ENCODE peak calls at places on chromosomes 1 and 21, in six cellular contexts. A is endothelial cell of umbilical vein, C is pancreas, F is GM23338, T is tibial nerve, R is small intestine. L is an unnamed sample.

GRCh38 chr1:94335950-94336349 is 82.2 kb upstream of the ABCD3 start:
- DNase-seq in A (peak; percentile 94), C (peak; percentile 80), F (peak; percentile 92), T (peak; percentile 90), R (peak; percentile 89), L (no peak)

GRCh38 chr1:30126839-30127238 is 596.5 kb downstream of the MATN1 start:
- DNase-seq in A (no peak), C (no peak), F (no peak), T (no peak), R (no peak), L (no peak)

GRCh38 chr1:201212461-201213055 is 21.9 kb downstream of the IGFN1 start:
- DNase-seq in A (no peak), C (no peak), F (no peak), T (no peak), R (no peak), L (peak; percentile 29)

GRCh38 chr1:112849967-112850641 is 105.9 kb downstream of the SLC16A1 start:
- DNase-seq in A (no peak), C (no peak), F (peak; percentile 65), T (no peak), R (no peak), L (no peak)

GRCh38 chr1:87330954-87331318 is 2.3 kb downstream of the LMO4 start:
- DNase-seq in A (no peak), C (no peak), F (no peak), T (no peak), R (no peak), L (no peak)

GRCh38 chr1:97314685-97315084 is 593.1 kb downstream of the PTBP2 start:
- DNase-seq in A (no peak), C (no peak), F (no peak), T (no peak), R (no peak), L (no peak)

GRCh38 chr1:109928591-109929111 is 18.0 kb downstream of the CSF1 start:
- DNase-seq in A (peak; percentile 18), C (no peak), F (no peak), T (peak; percentile 69), R (no peak), L (no peak)

GRCh38 chr1:74011736-74012135 is 186.2 kb downstream of the LRRIQ3 start:
- DNase-seq in A (no peak), C (no peak), F (no peak), T (no peak), R (no peak), L (no peak)

GRCh38 chr1:56133517-56134472 is 445.6 kb downstream of the PLPP3 start:
- DNase-seq in A (no peak), C (no peak), F (no peak), T (no peak), R (no peak), L (no peak)

GRCh38 chr1:24323281-24323680 is 4.1 kb downstream of the GRHL3 start:
- DNase-seq in A (no peak), C (no peak), F (no peak), T (no peak), R (no peak), L (no peak)

GRCh38 chr1:35852241-35852640 is 30.8 kb upstream of the AGO1 start:
- DNase-seq in A (no peak), C (no peak), F (no peak), T (no peak), R (peak; percentile 51), L (no peak)

GRCh38 chr1:206706298-206706791 is 21.6 kb downstream of the MAPKAPK2 start:
- DNase-seq in A (no peak), C (peak; percentile 32), F (peak; percentile 47), T (no peak), R (no peak), L (peak; percentile 37)

GRCh38 chr1:154337253-154337894 is 12.0 kb downstream of the ATP8B2 start:
- DNase-seq in A (no peak), C (no peak), F (no peak), T (no peak), R (no peak), L (no peak)

GRCh38 chr1:37133276-37134145 is 99.2 kb upstream of the GRIK3 start:
- DNase-seq in A (no peak), C (no peak), F (no peak), T (no peak), R (no peak), L (no peak)

GRCh38 chr1:70764747-70765146 is 282.9 kb downstream of the PTGER3 start:
- DNase-seq in A (no peak), C (no peak), F (no peak), T (no peak), R (no peak), L (no peak)

DNA sequence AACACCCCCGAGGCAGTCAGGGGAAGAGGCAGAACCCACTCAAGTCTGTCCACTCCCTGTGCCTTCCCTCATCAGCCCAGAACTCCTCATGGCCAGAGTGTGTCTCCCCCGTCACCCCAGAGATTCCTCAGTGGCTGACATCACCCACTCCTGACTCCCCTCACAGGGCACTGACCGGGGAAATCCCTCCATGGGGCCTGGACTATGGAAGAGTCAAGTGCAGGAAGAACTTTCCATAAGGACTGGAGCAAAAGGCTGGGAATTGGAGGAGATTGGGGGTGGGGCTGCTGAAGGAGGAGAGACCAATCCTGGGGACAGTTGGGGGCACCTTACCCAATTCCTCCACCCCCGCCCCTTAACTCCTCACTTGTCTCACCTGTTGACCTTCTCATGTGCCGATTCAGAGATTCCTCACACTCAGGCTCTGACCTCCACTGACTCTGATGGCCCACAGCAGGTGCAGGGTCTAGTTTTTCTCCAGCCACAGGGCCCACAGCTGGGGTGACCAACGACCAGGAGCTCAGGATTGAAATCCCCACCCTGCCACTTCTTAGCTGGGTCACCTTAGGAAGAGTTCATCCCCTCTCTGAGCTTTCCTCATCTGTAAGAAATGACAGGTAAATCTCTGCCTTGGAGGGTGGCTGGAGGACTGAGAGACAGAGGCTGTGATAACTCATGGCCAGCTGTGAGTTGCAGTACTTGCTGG is 481 bp upstream of the EXTL1 start:
- DNase-seq in A (no peak), C (no peak), F (no peak), T (no peak), R (no peak), L (no peak)
- H3K4me1 ChIP-seq in A (no peaks in the 10 kb centered on the region), C (no peaks in the 10 kb centered on the region), F (peaks cover 3% of the 10 kb centered on the region), T (no peaks in the 10 kb centered on the region), R (no peaks in the 10 kb centered on the region), L (peaks cover 16% of the 10 kb centered on the region)

DNA sequence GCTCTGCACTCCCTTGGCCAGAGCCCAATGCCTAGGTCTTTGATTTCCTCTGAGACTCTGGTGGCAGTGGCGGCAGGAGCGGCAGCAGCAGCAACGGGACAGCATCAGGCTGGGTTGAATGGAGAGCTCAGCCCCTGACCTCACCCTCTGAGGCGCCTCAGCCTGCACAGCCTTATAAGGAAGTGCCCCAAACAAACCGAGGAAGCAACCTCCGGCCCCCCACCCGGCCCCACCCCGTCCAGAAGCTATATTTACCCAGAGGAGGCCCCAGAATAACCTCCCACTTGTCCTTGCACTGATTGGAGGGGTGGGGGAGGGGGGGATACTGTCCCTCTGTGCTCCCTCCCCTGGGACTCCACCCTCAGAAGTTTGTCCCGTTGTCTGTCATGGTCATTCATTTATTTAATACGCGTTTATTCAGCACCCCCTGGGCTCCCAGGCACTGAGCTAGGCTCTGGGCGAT is 12.2 kb downstream of the NES start:
- DNase-seq in A (no peak), C (no peak), F (peak; percentile 49), T (no peak), R (peak; percentile 29), L (no peak)
- H3K4me1 ChIP-seq in A (peaks cover 48% of the 10 kb centered on the region), C (no peaks in the 10 kb centered on the region), F (peaks cover 94% of the 10 kb centered on the region), T (no peaks in the 10 kb centered on the region), R (no peaks in the 10 kb centered on the region), L (peaks cover 74% of the 10 kb centered on the region)

GRCh38 chr1:150869683-150870082 is 6.7 kb downstream of the ARNT start:
- DNase-seq in A (no peak), C (no peak), F (peak; percentile 20), T (no peak), R (no peak), L (no peak)

GRCh38 chr1:150875197-150876110 is 945 bp downstream of the ARNT start:
- DNase-seq in A (no peak), C (no peak), F (peak; percentile 12), T (peak; percentile 23), R (peak; percentile 24), L (no peak)

GRCh38 chr1:150873521-150873920 is 2.9 kb downstream of the ARNT start:
- DNase-seq in A (no peak), C (no peak), F (no peak), T (no peak), R (no peak), L (no peak)

GRCh38 chr1:150874455-150875196 is 1.8 kb downstream of the ARNT start:
- DNase-seq in A (peak; percentile 26), C (no peak), F (no peak), T (no peak), R (no peak), L (no peak)

DNA sequence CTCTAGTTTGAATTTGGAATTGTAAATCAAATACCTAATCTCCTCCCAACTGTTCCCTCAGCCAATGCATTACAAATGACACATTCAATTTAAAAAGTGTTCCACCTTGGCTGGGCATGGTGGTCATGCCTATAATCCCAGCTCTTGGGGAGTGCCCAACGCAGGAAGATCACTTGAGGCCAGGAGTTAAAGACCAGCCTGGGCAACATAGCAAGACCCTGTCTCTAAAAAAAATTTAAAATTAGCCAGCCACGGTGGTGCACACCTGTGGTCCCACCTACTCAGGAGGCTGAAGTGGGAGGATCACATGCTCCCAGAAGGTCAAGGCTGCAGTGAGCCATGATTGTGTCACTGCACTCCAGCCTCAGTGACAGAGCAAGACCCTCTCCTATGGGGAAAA is 3.8 kb downstream of the ARNT start:
- DNase-seq in A (no peak), C (no peak), F (no peak), T (no peak), R (no peak), L (no peak)
- H3K4me1 ChIP-seq in A (peaks cover 13% of the 10 kb centered on the region), C (peaks cover 4% of the 10 kb centered on the region), F (no peaks in the 10 kb centered on the region), T (no peaks in the 10 kb centered on the region), R (no peaks in the 10 kb centered on the region), L (peaks cover 15% of the 10 kb centered on the region)

GRCh38 chr21:35046223-35046690 is 2.8 kb downstream of the RUNX1 start:
- DNase-seq in A (no peak), C (no peak), F (no peak), T (no peak), R (no peak), L (no peak)

GRCh38 chr21:35048183-35048601 is 910 bp downstream of the RUNX1 start:
- DNase-seq in A (no peak), C (no peak), F (no peak), T (no peak), R (no peak), L (peak; percentile 74)

GRCh38 chr21:35044770-35045538 is 4.1 kb downstream of the RUNX1 start:
- DNase-seq in A (no peak), C (no peak), F (no peak), T (no peak), R (no peak), L (no peak)

GRCh38 chr21:35045539-35046222 is 3.4 kb downstream of the RUNX1 start:
- DNase-seq in A (no peak), C (no peak), F (no peak), T (no peak), R (peak; percentile 40), L (no peak)

GRCh38 chr21:35046880-35047229 is 2.2 kb downstream of the RUNX1 start:
- DNase-seq in A (no peak), C (no peak), F (no peak), T (no peak), R (no peak), L (no peak)
- H3K4me1 ChIP-seq in A (peaks cover 44% of the 10 kb centered on the region), C (no peaks in the 10 kb centered on the region), F (peaks cover 3% of the 10 kb centered on the region), T (no peaks in the 10 kb centered on the region), R (peaks cover 6% of the 10 kb centered on the region), L (peaks cover 33% of the 10 kb centered on the region)